ENCODE peak calls at places on chromosomes 3 and 15, in nine cellular contexts. N, J, U, X, M, D, F, L and O are unnamed samples.

GRCh38 chr3:181564222-181564621 is 147.5 kb upstream of the SOX2 start:
- DNase-seq in M (no peak), U (no peak), X (no peak), J (peak), L (no peak), F (no peak), D (no peak), N (no peak), O (no peak)

GRCh38 chr3:160949460-160949859 is 155.7 kb downstream of the B3GALNT1 start:
- DNase-seq in J (no peak), F (no peak), X (no peak), N (no peak), L (no peak), D (no peak), U (no peak), M (no peak), O (no peak)

GRCh38 chr3:188185717-188186236 is 31.8 kb downstream of the LPP start:
- DNase-seq in M (no peak), F (no peak), J (peak), U (no peak), D (no peak), N (peak), X (no peak), L (no peak), O (no peak)

GRCh38 chr3:125353659-125354058 is 21.5 kb downstream of the ZNF148 start:
- DNase-seq in X (no peak), L (no peak), F (no peak), N (no peak), U (no peak), M (no peak), D (no peak), J (no peak), O (no peak)

GRCh38 chr15:74776851-74777768 is 4.8 kb upstream of the CSK start:
- DNase-seq in J (no peak), U (no peak), X (no peak), L (no peak), M (no peak), F (peak), N (no peak), D (no peak), O (no peak)

GRCh38 chr3:101725192-101725889 is 927 bp downstream of the CEP97 start:
- DNase-seq in L (peak), X (peak), M (peak), J (no peak), F (peak), U (peak), N (peak), D (peak), O (peak)

GRCh38 chr3:119359476-119359998 is 65.4 kb downstream of the ARHGAP31 start:
- DNase-seq in X (no peak), N (no peak), M (no peak), U (no peak), L (no peak), J (no peak), D (no peak), F (no peak), O (no peak)

GRCh38 chr15:100340721-100341661 is 784 bp downstream of the ADAMTS17 start:
- DNase-seq in X (peak), D (no peak), F (no peak), N (peak), L (no peak), U (no peak), J (no peak), M (peak), O (no peak)

GRCh38 chr3:8147726-8148125 is 353.9 kb upstream of the LMCD1 start:
- DNase-seq in D (no peak), U (no peak), L (no peak), M (no peak), F (no peak), J (no peak), X (no peak), N (no peak), O (no peak)

GRCh38 chr3:133709139-133709538 is 37.1 kb upstream of the TF start:
- DNase-seq in N (no peak), J (no peak), D (no peak), L (no peak), X (no peak), F (no peak), M (no peak), U (no peak), O (no peak)

GRCh38 chr3:32818431-32819085 is 761 bp downstream of the TRIM71 start:
- DNase-seq in F (no peak), N (peak), D (no peak), L (no peak), X (peak), J (no peak), M (peak), U (no peak), O (no peak)

GRCh38 chr15:52261498-52262242 is 33.9 kb downstream of the MYO5C start:
- DNase-seq in M (peak), U (peak), D (no peak), J (peak), F (no peak), N (no peak), X (no peak), L (peak), O (no peak)

GRCh38 chr3:155070932-155071387 is 9.2 kb upstream of the MME start:
- DNase-seq in M (no peak), D (no peak), L (no peak), F (no peak), N (no peak), J (peak), X (no peak), U (peak), O (no peak)

GRCh38 chr15:42190370-42190769 is 17.7 kb downstream of the VPS39 start:
- DNase-seq in M (no peak), D (no peak), F (no peak), X (no peak), L (no peak), U (no peak), N (no peak), J (no peak), O (no peak)

GRCh38 chr3:156535798-156536197 is 19.1 kb downstream of the SSR3 start:
- DNase-seq in F (no peak), L (no peak), N (no peak), M (no peak), D (no peak), J (no peak), X (no peak), U (no peak), O (no peak)

GRCh38 chr3:117261907-117262518 is 552.4 kb downstream of the TUSC7 start:
- DNase-seq in M (no peak), X (no peak), U (no peak), N (no peak), F (no peak), D (no peak), J (no peak), L (no peak), O (no peak)

GRCh38 chr3:107969994-107970896 is 120.6 kb downstream of the CD47 start:
- DNase-seq in N (peak), F (peak), U (no peak), L (no peak), D (no peak), M (no peak), X (peak), J (peak), O (no peak)

GRCh38 chr3:71581451-71581980 is 2.0 kb downstream of the FOXP1 start:
- DNase-seq in N (no peak), L (peak), J (no peak), M (peak), U (peak), X (peak), F (peak), D (peak), O (peak)

GRCh38 chr3:189863031-189863430 is 231.8 kb downstream of the TP63 start:
- DNase-seq in J (peak), F (no peak), U (peak), D (no peak), X (no peak), M (no peak), N (no peak), L (no peak), O (no peak)

GRCh38 chr3:127261925-127262324 is 25.9 kb downstream of the PRR20G start:
- DNase-seq in U (no peak), N (no peak), L (no peak), J (no peak), X (no peak), F (no peak), M (no peak), D (no peak), O (no peak)

GRCh38 chr3:87069963-87070362 is 79.0 kb upstream of the VGLL3 start:
- DNase-seq in N (no peak), J (no peak), U (no peak), M (no peak), L (no peak), D (no peak), F (no peak), X (no peak), O (no peak)

GRCh38 chr3:191235331-191236314 is 36.6 kb downstream of the OSTN start:
- DNase-seq in N (no peak), M (no peak), D (no peak), F (no peak), U (no peak), X (no peak), J (no peak), L (no peak), O (no peak)

GRCh38 chr15:70636540-70637165 is 126.7 kb downstream of the UACA start:
- DNase-seq in X (no peak), F (peak), N (no peak), L (no peak), U (no peak), D (no peak), M (no peak), J (no peak), O (no peak)

GRCh38 chr3:114863848-114864247 is 283.2 kb downstream of the ZBTB20 start:
- DNase-seq in N (no peak), X (no peak), U (no peak), M (no peak), J (no peak), L (no peak), F (no peak), D (no peak), O (no peak)

GRCh38 chr15:40815042-40815678 is 7.9 kb upstream of the DNAJC17 start:
- DNase-seq in X (peak), F (no peak), N (no peak), M (no peak), L (no peak), D (no peak), U (peak), J (no peak), O (no peak)

GRCh38 chr3:191331443-191331842 is 1.1 kb upstream of the UTS2B start:
- DNase-seq in M (no peak), J (peak), N (no peak), L (no peak), X (no peak), D (no peak), F (no peak), U (no peak), O (no peak)

GRCh38 chr15:95972136-95972553 is 358.4 kb upstream of the NR2F2 start:
- DNase-seq in J (no peak), N (no peak), M (no peak), F (no peak), L (no peak), U (no peak), D (no peak), X (no peak), O (no peak)

GRCh38 chr3:165800970-165801369 is 36.3 kb downstream of the BCHE start:
- DNase-seq in N (peak), J (no peak), D (no peak), X (no peak), M (no peak), F (no peak), U (no peak), L (no peak), O (no peak)

GRCh38 chr3:49470714-49471420 is 800 bp downstream of the DAG1 start:
- DNase-seq in J (peak), D (no peak), X (no peak), M (no peak), U (no peak), N (no peak), F (no peak), L (no peak), O (no peak)

GRCh38 chr15:33358303-33358702 is 47.5 kb downstream of the RYR3 start:
- DNase-seq in N (no peak), D (no peak), X (no peak), M (no peak), L (no peak), F (no peak), J (peak), U (no peak), O (no peak)

GRCh38 chr3:161372321-161373260 is 1.3 kb upstream of the SPTSSB start:
- DNase-seq in M (peak), U (peak), L (peak), X (peak), N (peak), F (peak), J (peak), D (no peak), O (no peak)

GRCh38 chr15:71353171-71353570 is 237.9 kb downstream of the THSD4 start:
- DNase-seq in U (no peak), J (peak), L (no peak), M (no peak), F (no peak), X (no peak), D (no peak), N (no peak), O (no peak)

GRCh38 chr3:177278016-177278415 is 80.7 kb upstream of the TBL1XR1 start:
- DNase-seq in J (no peak), U (no peak), M (no peak), X (no peak), D (no peak), N (no peak), F (no peak), L (no peak), O (no peak)

GRCh38 chr3:169534439-169534838 is 129.1 kb downstream of the MECOM start:
- DNase-seq in U (no peak), F (no peak), L (no peak), M (no peak), N (no peak), X (no peak), D (no peak), J (peak), O (no peak)

GRCh38 chr3:100033184-100033583 is 81.1 kb downstream of the FILIP1L start:
- DNase-seq in N (peak), D (no peak), M (no peak), F (no peak), J (peak), L (no peak), X (no peak), U (no peak), O (no peak)

GRCh38 chr3:106345353-106346027 is 476.7 kb upstream of the CBLB start:
- DNase-seq in J (peak), X (no peak), F (no peak), L (no peak), M (no peak), D (no peak), N (no peak), U (no peak), O (no peak)